ENCODE peak calls at places on chromosomes 5 and 9, in ten cellular contexts. One of them, this sample, is unnamed. For H3K9me3, the result is how much of the 10 kb centered on the place peaks cover.

GRCh38 chr5:37835400-37835973 is 4.4 kb downstream of the GDNF start:
- DNase-seq in GM12878: no peak
- DNase-seq in suprapubic skin: no peak
- DNase-seq in keratinocyte: no peak
- DNase-seq in Peyer's patch: no peak
- DNase-seq in tibial nerve: no peak
- DNase-seq in pancreas: no peak
- DNase-seq in body of pancreas: no peak
- DNase-seq in HepG2: no peak
- DNase-seq in testis: no peak
- DNase-seq in this sample: no peak

GRCh38 chr9:97501177-97501971 is at the start of gene TMOD1:
- DNase-seq in testis: peak
- DNase-seq in tibial nerve: peak
- DNase-seq in GM12878: no peak
- DNase-seq in suprapubic skin: peak
- DNase-seq in body of pancreas: peak
- DNase-seq in Peyer's patch: peak
- DNase-seq in keratinocyte: no peak
- DNase-seq in pancreas: peak
- DNase-seq in HepG2: peak
- DNase-seq in this sample: peak

GRCh38 chr9:114551750-114552685 is 35.6 kb upstream of the ATP6V1G1 start:
- DNase-seq in body of pancreas: peak
- DNase-seq in Peyer's patch: peak
- DNase-seq in suprapubic skin: no peak
- DNase-seq in HepG2: peak
- DNase-seq in tibial nerve: no peak
- DNase-seq in keratinocyte: peak
- DNase-seq in GM12878: no peak
- DNase-seq in pancreas: peak
- DNase-seq in testis: peak
- DNase-seq in this sample: no peak

GRCh38 chr5:149667084-149667826 is 62.9 kb upstream of the PPARGC1B start:
- DNase-seq in pancreas: no peak
- DNase-seq in body of pancreas: no peak
- DNase-seq in keratinocyte: no peak
- DNase-seq in tibial nerve: no peak
- DNase-seq in GM12878: peak
- DNase-seq in testis: peak
- DNase-seq in suprapubic skin: no peak
- DNase-seq in Peyer's patch: peak
- DNase-seq in HepG2: peak
- DNase-seq in this sample: no peak

GRCh38 chr9:16336833-16337232 is 533.6 kb downstream of the BNC2 start:
- DNase-seq in pancreas: no peak
- DNase-seq in testis: no peak
- DNase-seq in tibial nerve: no peak
- DNase-seq in Peyer's patch: no peak
- DNase-seq in HepG2: no peak
- DNase-seq in keratinocyte: no peak
- DNase-seq in body of pancreas: no peak
- DNase-seq in suprapubic skin: no peak
- DNase-seq in GM12878: no peak
- DNase-seq in this sample: no peak

GRCh38 chr5:59462954-59463353 is 430.6 kb downstream of the PDE4D start:
- DNase-seq in body of pancreas: no peak
- DNase-seq in Peyer's patch: no peak
- DNase-seq in suprapubic skin: no peak
- DNase-seq in HepG2: no peak
- DNase-seq in GM12878: no peak
- DNase-seq in testis: no peak
- DNase-seq in keratinocyte: no peak
- DNase-seq in tibial nerve: no peak
- DNase-seq in pancreas: no peak
- DNase-seq in this sample: no peak

GRCh38 chr5:139565411-139566305 is 4.5 kb downstream of the UBE2D2 start:
- DNase-seq in HepG2: no peak
- DNase-seq in body of pancreas: no peak
- DNase-seq in Peyer's patch: peak
- DNase-seq in GM12878: peak
- DNase-seq in pancreas: no peak
- DNase-seq in suprapubic skin: no peak
- DNase-seq in keratinocyte: no peak
- DNase-seq in tibial nerve: no peak
- DNase-seq in testis: no peak
- DNase-seq in this sample: no peak

GRCh38 chr5:40906351-40906751 is 2.9 kb upstream of the C7 start:
- DNase-seq in tibial nerve: no peak
- DNase-seq in suprapubic skin: no peak
- DNase-seq in Peyer's patch: no peak
- DNase-seq in testis: no peak
- DNase-seq in pancreas: no peak
- DNase-seq in GM12878: no peak
- DNase-seq in HepG2: peak
- DNase-seq in body of pancreas: no peak
- DNase-seq in keratinocyte: no peak
- DNase-seq in this sample: no peak

DNA sequence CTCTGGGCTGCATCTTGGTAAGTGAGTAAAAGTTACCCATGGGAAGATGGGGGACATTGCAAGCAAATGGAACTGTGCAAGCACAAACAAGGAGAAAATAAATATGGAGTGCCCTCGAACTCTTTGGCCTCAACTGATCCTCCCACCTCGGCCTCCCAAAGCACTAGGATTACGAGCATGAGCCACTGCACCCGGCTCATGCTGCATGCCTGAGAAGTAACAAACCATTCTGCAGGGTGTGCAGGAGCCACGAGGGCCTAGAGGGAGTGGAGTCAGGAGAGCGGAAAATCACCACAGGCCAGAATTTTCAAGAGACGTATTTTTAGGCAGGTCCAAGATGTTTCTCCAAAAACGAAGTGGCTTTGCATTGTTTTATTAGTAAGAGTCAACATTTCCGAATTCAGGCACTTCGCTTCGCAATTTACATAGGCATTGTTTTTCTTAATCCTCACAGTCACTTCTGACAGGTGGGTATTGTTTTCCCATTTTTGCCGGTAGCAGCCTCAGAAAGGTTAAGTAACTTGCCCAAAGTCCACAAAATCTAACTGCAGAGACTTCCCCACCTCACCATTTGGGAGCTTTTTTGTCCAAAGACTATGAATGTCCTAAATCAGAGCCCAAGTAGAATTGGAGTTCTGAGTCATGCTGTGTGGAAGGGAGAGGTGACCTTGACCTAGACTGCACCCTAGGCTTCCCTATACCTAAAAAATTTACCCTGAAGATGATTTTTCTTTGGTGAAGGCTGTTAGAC is 230.2 kb downstream of the NR3C1 start:
- DNase-seq in body of pancreas: no peak
- DNase-seq in suprapubic skin: no peak
- DNase-seq in keratinocyte: no peak
- DNase-seq in GM12878: no peak
- DNase-seq in HepG2: peak
- DNase-seq in pancreas: no peak
- DNase-seq in Peyer's patch: no peak
- DNase-seq in testis: no peak
- DNase-seq in tibial nerve: no peak
- DNase-seq in this sample: no peak
- H3K9me3 ChIP-seq in body of pancreas: under half
- H3K9me3 ChIP-seq in suprapubic skin: under half
- H3K9me3 ChIP-seq in keratinocyte: under half
- H3K9me3 ChIP-seq in GM12878: under half
- H3K9me3 ChIP-seq in HepG2: under half
- H3K9me3 ChIP-seq in pancreas: under half
- H3K9me3 ChIP-seq in Peyer's patch: under half
- H3K9me3 ChIP-seq in testis: under half
- H3K9me3 ChIP-seq in tibial nerve: under half
- H3K9me3 ChIP-seq in this sample: under half

GRCh38 chr9:137303031-137303892 is 1.2 kb upstream of the NRARP start:
- DNase-seq in GM12878: no peak
- DNase-seq in body of pancreas: peak
- DNase-seq in testis: no peak
- DNase-seq in pancreas: peak
- DNase-seq in Peyer's patch: no peak
- DNase-seq in HepG2: no peak
- DNase-seq in tibial nerve: no peak
- DNase-seq in suprapubic skin: peak
- DNase-seq in keratinocyte: no peak
- DNase-seq in this sample: peak

GRCh38 chr9:137301086-137301947 is 754 bp downstream of the NRARP start:
- DNase-seq in body of pancreas: peak
- DNase-seq in Peyer's patch: no peak
- DNase-seq in tibial nerve: no peak
- DNase-seq in suprapubic skin: peak
- DNase-seq in testis: no peak
- DNase-seq in HepG2: no peak
- DNase-seq in pancreas: peak
- DNase-seq in GM12878: no peak
- DNase-seq in keratinocyte: no peak
- DNase-seq in this sample: peak

GRCh38 chr9:137300607-137301085 is 1.4 kb downstream of the NRARP start:
- DNase-seq in pancreas: peak
- DNase-seq in tibial nerve: no peak
- DNase-seq in body of pancreas: peak
- DNase-seq in Peyer's patch: no peak
- DNase-seq in GM12878: no peak
- DNase-seq in keratinocyte: no peak
- DNase-seq in HepG2: no peak
- DNase-seq in testis: no peak
- DNase-seq in suprapubic skin: no peak
- DNase-seq in this sample: no peak

GRCh38 chr9:137303893-137304382 is 1.9 kb upstream of the NRARP start:
- DNase-seq in body of pancreas: peak
- DNase-seq in pancreas: peak
- DNase-seq in HepG2: no peak
- DNase-seq in suprapubic skin: peak
- DNase-seq in keratinocyte: no peak
- DNase-seq in GM12878: no peak
- DNase-seq in Peyer's patch: no peak
- DNase-seq in tibial nerve: no peak
- DNase-seq in testis: no peak
- DNase-seq in this sample: peak

DNA sequence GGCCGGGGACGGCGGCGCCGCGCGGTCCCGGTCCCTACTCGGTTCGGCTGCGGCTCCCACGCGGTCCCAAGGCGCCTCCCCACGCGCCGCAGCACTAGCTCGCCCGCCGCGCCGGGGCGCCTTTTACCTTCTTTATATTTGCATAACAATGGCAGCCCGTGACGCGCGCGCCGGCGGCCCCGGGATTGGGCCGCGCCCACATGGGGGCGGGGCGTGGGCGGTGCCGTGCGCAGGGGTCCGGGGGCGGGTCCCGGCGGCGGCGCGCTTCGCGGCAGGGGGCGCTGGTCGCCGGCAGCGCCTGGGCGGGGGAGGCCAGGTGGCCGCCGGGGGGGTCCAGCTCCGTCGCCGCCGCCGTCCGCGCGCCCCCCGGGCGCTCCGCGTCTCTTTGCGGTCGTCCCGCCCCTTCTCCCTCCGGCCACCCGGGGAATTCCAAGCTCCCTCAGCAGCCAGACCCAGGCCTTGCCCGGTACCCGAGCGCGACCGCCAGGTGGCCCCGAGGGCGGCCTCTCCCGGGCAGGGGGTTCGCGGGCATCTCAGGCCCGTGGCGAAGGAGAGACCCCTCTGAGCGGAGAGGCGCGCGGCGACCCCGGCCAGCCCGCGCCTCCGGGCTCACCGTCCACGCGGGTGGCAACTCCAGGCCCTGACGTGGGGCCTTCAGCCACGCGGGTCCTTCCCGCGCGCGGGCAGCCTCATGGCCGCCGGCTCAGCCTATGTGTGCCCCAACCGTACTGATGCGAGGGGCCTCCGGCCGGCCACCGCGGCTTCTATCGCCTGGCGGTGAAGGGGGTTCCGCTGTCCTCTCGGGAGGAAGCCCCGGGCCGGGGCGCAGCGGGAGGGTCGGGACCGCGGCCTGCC is at the start of gene NRARP:
- DNase-seq in keratinocyte: no peak
- DNase-seq in pancreas: peak
- DNase-seq in body of pancreas: peak
- DNase-seq in Peyer's patch: peak
- DNase-seq in testis: peak
- DNase-seq in tibial nerve: peak
- DNase-seq in suprapubic skin: peak
- DNase-seq in GM12878: no peak
- DNase-seq in HepG2: no peak
- DNase-seq in this sample: peak
- H3K27ac ChIP-seq in keratinocyte: peak
- H3K27ac ChIP-seq in pancreas: peak
- H3K27ac ChIP-seq in body of pancreas: peak
- H3K27ac ChIP-seq in Peyer's patch: peak
- H3K27ac ChIP-seq in testis: peak
- H3K27ac ChIP-seq in tibial nerve: no peak
- H3K27ac ChIP-seq in suprapubic skin: peak
- H3K27ac ChIP-seq in GM12878: no peak
- H3K27ac ChIP-seq in HepG2: no peak
- H3K27ac ChIP-seq in this sample: peak

GRCh38 chr9:92424340-92424739 is at the start of gene OMD:
- DNase-seq in HepG2: no peak
- DNase-seq in body of pancreas: no peak
- DNase-seq in pancreas: no peak
- DNase-seq in testis: no peak
- DNase-seq in Peyer's patch: no peak
- DNase-seq in keratinocyte: no peak
- DNase-seq in GM12878: no peak
- DNase-seq in tibial nerve: no peak
- DNase-seq in suprapubic skin: no peak
- DNase-seq in this sample: no peak

GRCh38 chr9:92425578-92425977 is 1.3 kb upstream of the OMD start:
- DNase-seq in HepG2: no peak
- DNase-seq in Peyer's patch: no peak
- DNase-seq in testis: no peak
- DNase-seq in body of pancreas: no peak
- DNase-seq in keratinocyte: no peak
- DNase-seq in tibial nerve: no peak
- DNase-seq in GM12878: no peak
- DNase-seq in suprapubic skin: no peak
- DNase-seq in pancreas: no peak
- DNase-seq in this sample: no peak

GRCh38 chr9:92426501-92426900 is 2.2 kb upstream of the OMD start:
- DNase-seq in Peyer's patch: no peak
- DNase-seq in pancreas: no peak
- DNase-seq in tibial nerve: no peak
- DNase-seq in body of pancreas: no peak
- DNase-seq in testis: no peak
- DNase-seq in suprapubic skin: no peak
- DNase-seq in keratinocyte: no peak
- DNase-seq in GM12878: no peak
- DNase-seq in HepG2: no peak
- DNase-seq in this sample: no peak

DNA sequence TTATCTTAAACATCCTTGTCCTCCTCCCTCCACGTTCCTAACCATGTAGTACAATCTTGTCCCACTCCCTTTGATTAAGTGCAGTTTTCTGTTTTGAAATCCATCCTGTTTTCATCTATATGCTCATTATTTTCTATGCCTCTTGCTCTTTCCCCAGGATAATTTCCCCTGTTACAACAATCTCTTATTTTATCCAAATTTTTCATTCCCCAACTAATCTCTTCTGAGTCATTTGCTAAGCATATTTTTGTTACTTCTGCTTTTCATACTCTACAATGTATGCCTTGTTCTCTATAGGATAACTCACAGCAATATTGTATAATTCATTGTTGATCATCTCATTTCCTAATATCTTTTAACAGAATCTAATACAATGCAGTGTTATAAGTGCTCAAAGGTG is 1.7 kb downstream of the OMD start:
- DNase-seq in testis: no peak
- DNase-seq in body of pancreas: no peak
- DNase-seq in HepG2: no peak
- DNase-seq in pancreas: no peak
- DNase-seq in suprapubic skin: no peak
- DNase-seq in GM12878: no peak
- DNase-seq in keratinocyte: no peak
- DNase-seq in Peyer's patch: no peak
- DNase-seq in tibial nerve: no peak
- DNase-seq in this sample: no peak
- H3K4me3 ChIP-seq in testis: no peak
- H3K4me3 ChIP-seq in body of pancreas: no peak
- H3K4me3 ChIP-seq in HepG2: no peak
- H3K4me3 ChIP-seq in pancreas: no peak
- H3K4me3 ChIP-seq in suprapubic skin: peak
- H3K4me3 ChIP-seq in GM12878: no peak
- H3K4me3 ChIP-seq in keratinocyte: no peak
- H3K4me3 ChIP-seq in Peyer's patch: no peak
- H3K4me3 ChIP-seq in tibial nerve: peak
- H3K4me3 ChIP-seq in this sample: no peak

DNA sequence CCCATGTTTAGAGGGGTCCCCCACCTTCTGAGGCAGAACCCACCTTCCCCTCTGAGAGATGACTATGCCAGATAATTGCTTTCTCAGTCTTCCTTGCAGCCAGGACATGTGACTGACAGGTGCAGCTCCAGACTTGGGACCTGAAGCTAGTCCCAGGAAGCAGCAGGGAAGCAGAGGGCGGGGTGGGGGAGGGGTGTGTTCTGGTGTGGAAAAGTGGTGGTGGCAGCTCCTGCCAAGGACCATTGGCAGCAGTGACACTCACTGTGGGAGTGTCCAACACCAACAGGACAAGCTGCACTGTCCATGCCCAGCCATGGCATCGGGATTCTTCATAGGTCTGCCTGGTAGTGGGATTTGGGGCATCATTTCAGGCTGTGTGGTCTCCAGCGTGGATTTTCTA is 2.3 kb downstream of the EIF4E1B start:
- DNase-seq in keratinocyte: no peak
- DNase-seq in Peyer's patch: no peak
- DNase-seq in GM12878: no peak
- DNase-seq in body of pancreas: no peak
- DNase-seq in HepG2: no peak
- DNase-seq in testis: no peak
- DNase-seq in suprapubic skin: no peak
- DNase-seq in tibial nerve: no peak
- DNase-seq in pancreas: no peak
- DNase-seq in this sample: no peak
- H3K9me3 ChIP-seq in keratinocyte: under half
- H3K9me3 ChIP-seq in Peyer's patch: under half
- H3K9me3 ChIP-seq in GM12878: under half
- H3K9me3 ChIP-seq in body of pancreas: under half
- H3K9me3 ChIP-seq in HepG2: under half
- H3K9me3 ChIP-seq in testis: under half
- H3K9me3 ChIP-seq in suprapubic skin: under half
- H3K9me3 ChIP-seq in tibial nerve: under half
- H3K9me3 ChIP-seq in pancreas: under half
- H3K9me3 ChIP-seq in this sample: under half

This sample was measured in left lung.